ENCODE peak calls at places on chromosomes 5 and 9, in eight cellular contexts. W is CD8-positive, alpha-beta memory T cell; Q is IMR-90; I is colonic mucosa; F is heart right ventricle; X is tibial artery; O is spleen; A is CD8-positive, alpha-beta T cell. Z is an unnamed sample.

GRCh38 chr9:76044420-76044819 is 153.9 kb downstream of the PCSK5 start:
- DNase-seq in W (no peak), Q (peak; percentile 24), I (no peak), F (no peak), X (no peak), O (no peak), A (no peak), Z (no peak)

GRCh38 chr9:35831040-35831439 is 2.0 kb downstream of the TMEM8B start:
- DNase-seq in W (no peak), Q (no peak), I (no peak), F (no peak), X (no peak), O (no peak), A (no peak), Z (no peak)

GRCh38 chr5:132747064-132747692 is at the start of gene CCNI2:
- DNase-seq in W (peak; percentile 54), Q (no peak), I (peak; percentile 77), F (no peak), X (no peak), O (peak; percentile 85), A (peak; percentile 65), Z (peak; percentile 52)

GRCh38 chr5:53335115-53335514 is 145.3 kb upstream of the FST start:
- DNase-seq in W (no peak), Q (peak; percentile 34), I (no peak), F (no peak), X (no peak), O (no peak), A (no peak), Z (no peak)

GRCh38 chr9:133990366-133991210 is 1.5 kb downstream of the VAV2 start:
- DNase-seq in W (no peak), Q (peak; percentile 85), I (peak; percentile 73), F (no peak), X (peak; percentile 78), O (peak; percentile 74), A (no peak), Z (peak; percentile 89)

GRCh38 chr9:2297771-2298170 is 282.6 kb downstream of the SMARCA2 start:
- DNase-seq in W (no peak), Q (no peak), I (no peak), F (no peak), X (no peak), O (no peak), A (no peak), Z (no peak)

GRCh38 chr5:5304361-5305035 is 118.0 kb upstream of the ICE1 start:
- DNase-seq in W (no peak), Q (no peak), I (no peak), F (no peak), X (no peak), O (no peak), A (no peak), Z (no peak)

GRCh38 chr9:19184144-19184917 is 46.2 kb upstream of the DENND4C start:
- DNase-seq in W (peak; percentile 68), Q (peak; percentile 90), I (peak; percentile 85), F (peak; percentile 71), X (peak; percentile 88), O (peak; percentile 85), A (peak; percentile 90), Z (peak; percentile 52)

GRCh38 chr5:1020461-1020961 is 11.9 kb downstream of the NKD2 start:
- DNase-seq in W (no peak), Q (no peak), I (no peak), F (no peak), X (no peak), O (peak; percentile 67), A (no peak), Z (no peak)

GRCh38 chr5:154562244-154562861 is 84.3 kb upstream of the HAND1 start:
- DNase-seq in W (no peak), Q (no peak), I (no peak), F (no peak), X (no peak), O (no peak), A (no peak), Z (no peak)

GRCh38 chr9:68417762-68418161 is 61.4 kb downstream of the PGM5 start:
- DNase-seq in W (no peak), Q (no peak), I (no peak), F (no peak), X (no peak), O (no peak), A (no peak), Z (no peak)

GRCh38 chr5:120103498-120103897 is 360.6 kb upstream of the PRR16 start:
- DNase-seq in W (no peak), Q (no peak), I (no peak), F (no peak), X (no peak), O (no peak), A (no peak), Z (no peak)

GRCh38 chr9:96460877-96461276 is 10.9 kb downstream of the HABP4 start:
- DNase-seq in W (no peak), Q (peak; percentile 43), I (no peak), F (no peak), X (no peak), O (no peak), A (no peak), Z (no peak)

GRCh38 chr9:14340536-14340935 is 26.6 kb upstream of the NFIB start:
- DNase-seq in W (no peak), Q (no peak), I (no peak), F (no peak), X (no peak), O (no peak), A (no peak), Z (no peak)
- H3K27me3 ChIP-seq in W (peaks cover 14% of the 10 kb centered on the region), Q (peaks cover 72% of the 10 kb centered on the region), I (peaks cover 16% of the 10 kb centered on the region), F (no peaks in the 10 kb centered on the region), X (no peaks in the 10 kb centered on the region), O (no peaks in the 10 kb centered on the region), A (peaks cover 5% of the 10 kb centered on the region), Z (no peaks in the 10 kb centered on the region)

GRCh38 chr5:4044881-4045280 is 449.2 kb downstream of the IRX1 start:
- DNase-seq in W (no peak), Q (no peak), I (no peak), F (no peak), X (no peak), O (no peak), A (no peak), Z (no peak)

GRCh38 chr5:4048398-4048797 is 452.8 kb downstream of the IRX1 start:
- DNase-seq in W (no peak), Q (no peak), I (no peak), F (no peak), X (no peak), O (no peak), A (no peak), Z (no peak)

GRCh38 chr5:4038994-4039393 is 443.4 kb downstream of the IRX1 start:
- DNase-seq in W (no peak), Q (no peak), I (no peak), F (no peak), X (no peak), O (no peak), A (no peak), Z (no peak)

GRCh38 chr5:4042311-4042710 is 446.7 kb downstream of the IRX1 start:
- DNase-seq in W (no peak), Q (no peak), I (no peak), F (no peak), X (no peak), O (no peak), A (no peak), Z (no peak)

DNA sequence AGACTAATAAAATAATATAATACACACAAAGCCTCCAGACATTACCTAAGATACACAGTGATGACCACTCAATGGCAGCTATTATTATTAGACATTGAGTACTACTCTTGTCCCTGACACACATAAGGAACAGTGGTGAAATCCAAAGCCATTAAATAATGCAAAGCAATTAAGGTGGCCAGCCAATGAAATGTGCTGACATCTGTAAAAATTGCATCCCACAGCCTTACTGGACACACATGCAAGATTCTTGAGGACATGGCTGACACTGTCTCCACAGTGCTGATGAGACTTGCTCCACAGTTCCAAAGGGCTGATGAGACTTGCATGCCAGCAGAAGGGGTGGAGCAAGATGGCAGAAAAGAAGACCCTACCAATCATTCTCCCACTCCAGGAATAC is 447.5 kb downstream of the IRX1 start:
- DNase-seq in W (no peak), Q (no peak), I (no peak), F (no peak), X (no peak), O (no peak), A (no peak), Z (no peak)
- H3K9me3 ChIP-seq in W (no peaks in the 10 kb centered on the region), Q (peaks cover 22% of the 10 kb centered on the region), I (no peaks in the 10 kb centered on the region), F (peaks cover 6% of the 10 kb centered on the region), X (no peaks in the 10 kb centered on the region), O (no peaks in the 10 kb centered on the region), A (no peaks in the 10 kb centered on the region), Z (no peaks in the 10 kb centered on the region)

DNA sequence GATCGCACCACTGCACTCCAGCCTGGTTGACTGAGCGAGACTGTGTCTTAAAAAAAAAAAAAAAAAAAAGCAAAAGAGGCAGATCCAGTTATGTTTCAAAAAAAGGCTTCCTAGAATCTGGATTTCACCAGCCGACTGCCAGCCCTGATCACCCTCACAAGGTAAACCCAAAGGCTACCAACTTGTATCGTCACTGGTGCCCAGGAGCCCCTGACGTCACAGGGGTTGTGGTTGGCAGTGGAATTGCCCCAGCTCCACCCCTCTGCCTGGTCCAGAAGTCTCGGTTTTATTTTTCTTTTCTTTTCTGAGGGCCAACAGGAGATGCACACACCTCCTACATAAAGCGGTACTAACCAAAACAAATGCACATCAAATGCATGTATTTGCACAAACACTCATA is 6.0 kb upstream of the LMX1B start:
- DNase-seq in W (no peak), Q (no peak), I (no peak), F (no peak), X (no peak), O (no peak), A (no peak), Z (no peak)
- H3K27me3 ChIP-seq in W (peaks cover 18% of the 10 kb centered on the region), Q (peaks cover 81% of the 10 kb centered on the region), I (peaks cover 57% of the 10 kb centered on the region), F (peaks cover 30% of the 10 kb centered on the region), X (peaks cover 69% of the 10 kb centered on the region), O (peaks cover 9% of the 10 kb centered on the region), A (peaks cover 18% of the 10 kb centered on the region), Z (no peaks in the 10 kb centered on the region)

GRCh38 chr5:36494028-36494427 is 112.4 kb upstream of the SLC1A3 start:
- DNase-seq in W (no peak), Q (no peak), I (no peak), F (no peak), X (no peak), O (no peak), A (no peak), Z (no peak)

GRCh38 chr5:36494756-36495637 is 111.4 kb upstream of the SLC1A3 start:
- DNase-seq in W (no peak), Q (peak; percentile 23), I (no peak), F (no peak), X (no peak), O (no peak), A (no peak), Z (no peak)

GRCh38 chr5:36492998-36493655 is 113.3 kb upstream of the SLC1A3 start:
- DNase-seq in W (no peak), Q (peak; percentile 38), I (no peak), F (no peak), X (no peak), O (no peak), A (no peak), Z (no peak)

GRCh38 chr5:36489505-36489904 is 116.9 kb upstream of the SLC1A3 start:
- DNase-seq in W (no peak), Q (no peak), I (no peak), F (no peak), X (no peak), O (no peak), A (no peak), Z (no peak)

DNA sequence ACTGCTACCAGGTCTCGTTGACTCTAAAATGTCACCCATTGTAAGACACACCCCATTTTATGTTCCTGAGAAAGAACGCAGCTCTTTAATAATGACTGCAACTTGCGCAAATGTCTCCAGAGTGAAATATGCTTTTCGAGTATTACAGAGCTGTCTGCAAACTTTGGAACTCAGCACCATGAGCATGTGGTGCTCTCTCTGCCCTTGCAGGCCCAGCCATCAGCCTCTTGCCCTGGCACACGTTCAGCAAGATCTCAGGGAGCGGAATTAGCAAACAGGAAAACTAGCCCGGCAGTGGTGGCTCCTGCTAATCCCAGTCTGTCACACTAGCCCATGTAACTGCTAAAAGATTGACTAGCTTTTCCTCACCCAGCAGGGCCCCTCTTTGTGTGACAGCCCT is 114.5 kb upstream of the SLC1A3 start:
- DNase-seq in W (no peak), Q (no peak), I (no peak), F (no peak), X (no peak), O (no peak), A (no peak), Z (no peak)
- H3K9me3 ChIP-seq in W (no peaks in the 10 kb centered on the region), Q (no peaks in the 10 kb centered on the region), I (no peaks in the 10 kb centered on the region), F (no peaks in the 10 kb centered on the region), X (no peaks in the 10 kb centered on the region), O (no peaks in the 10 kb centered on the region), A (no peaks in the 10 kb centered on the region), Z (no peaks in the 10 kb centered on the region)

Z was measured in pancreas.